ENCODE peak calls at places on chromosomes 2 and 18, in four cellular contexts. One of them, this sample, is unnamed.

GRCh38 chr2:1633092-1633721 is 111.1 kb downstream of the PXDN start:
- DNase-seq in WTC11: no peak
- DNase-seq in K562: no peak
- DNase-seq in GM12878: no peak
- DNase-seq in this sample: no peak

GRCh38 chr18:76518543-76519155 is 23.6 kb upstream of the ZNF516 start:
- DNase-seq in K562: no peak
- DNase-seq in GM12878: no peak
- DNase-seq in WTC11: peak
- DNase-seq in this sample: no peak

GRCh38 chr18:9364242-9364641 is 29.7 kb downstream of the TWSG1 start:
- DNase-seq in GM12878: no peak
- DNase-seq in K562: no peak
- DNase-seq in WTC11: no peak
- DNase-seq in this sample: no peak

GRCh38 chr18:23032030-23032582 is 99.0 kb downstream of the RBBP8 start:
- DNase-seq in WTC11: no peak
- DNase-seq in GM12878: no peak
- DNase-seq in K562: no peak
- DNase-seq in this sample: no peak

GRCh38 chr2:224333631-224334030 is 68.3 kb downstream of the FAM124B start:
- DNase-seq in K562: no peak
- DNase-seq in WTC11: no peak
- DNase-seq in GM12878: no peak
- DNase-seq in this sample: no peak

GRCh38 chr2:207041753-207042152 is 102.4 kb downstream of the CPO start:
- DNase-seq in GM12878: no peak
- DNase-seq in K562: no peak
- DNase-seq in WTC11: no peak
- DNase-seq in this sample: no peak

GRCh38 chr2:35428548-35428947 is 927.0 kb upstream of the CRIM1 start:
- DNase-seq in K562: peak
- DNase-seq in GM12878: no peak
- DNase-seq in WTC11: peak
- DNase-seq in this sample: peak

GRCh38 chr2:85536479-85536878 is 2.5 kb upstream of the MAT2A start:
- DNase-seq in WTC11: no peak
- DNase-seq in GM12878: no peak
- DNase-seq in K562: no peak
- DNase-seq in this sample: no peak

GRCh38 chr2:74747411-74748080 is 86.4 kb upstream of the HK2 start:
- DNase-seq in WTC11: no peak
- DNase-seq in GM12878: no peak
- DNase-seq in K562: no peak
- DNase-seq in this sample: peak

GRCh38 chr2:223668302-223668998 is 66.3 kb upstream of the SCG2 start:
- DNase-seq in K562: no peak
- DNase-seq in GM12878: no peak
- DNase-seq in WTC11: no peak
- DNase-seq in this sample: no peak

GRCh38 chr2:99867690-99868089 is 274.7 kb downstream of the AFF3 start:
- DNase-seq in GM12878: no peak
- DNase-seq in K562: no peak
- DNase-seq in WTC11: no peak
- DNase-seq in this sample: no peak

GRCh38 chr2:104656496-104657310 is 197.2 kb upstream of the POU3F3 start:
- DNase-seq in GM12878: no peak
- DNase-seq in K562: no peak
- DNase-seq in WTC11: no peak
- DNase-seq in this sample: no peak

GRCh38 chr18:13112982-13113381 is 105.6 kb upstream of the LDLRAD4 start:
- DNase-seq in WTC11: peak
- DNase-seq in K562: peak
- DNase-seq in GM12878: no peak
- DNase-seq in this sample: peak

GRCh38 chr2:11024687-11025086 is 113.0 kb downstream of the KCNF1 start:
- DNase-seq in K562: no peak
- DNase-seq in GM12878: no peak
- DNase-seq in WTC11: no peak
- DNase-seq in this sample: no peak

GRCh38 chr18:48940854-48941531 is 9.8 kb downstream of the SMAD7 start:
- DNase-seq in GM12878: peak
- DNase-seq in WTC11: no peak
- DNase-seq in K562: no peak
- DNase-seq in this sample: no peak

GRCh38 chr2:218569038-218569431 is 396 bp downstream of the CNOT9 start:
- DNase-seq in WTC11: peak
- DNase-seq in K562: peak
- DNase-seq in GM12878: no peak
- DNase-seq in this sample: peak

GRCh38 chr18:78403371-78403770 is 576.2 kb upstream of the SALL3 start:
- DNase-seq in K562: no peak
- DNase-seq in GM12878: no peak
- DNase-seq in WTC11: no peak
- DNase-seq in this sample: no peak

GRCh38 chr2:20565101-20565622 is 85.7 kb downstream of the HS1BP3 start:
- DNase-seq in WTC11: no peak
- DNase-seq in K562: no peak
- DNase-seq in GM12878: no peak
- DNase-seq in this sample: no peak

GRCh38 chr2:74267068-74267467 is 68.7 kb downstream of the MTHFD2 start:
- DNase-seq in WTC11: peak
- DNase-seq in GM12878: no peak
- DNase-seq in K562: peak
- DNase-seq in this sample: peak

GRCh38 chr18:67517224-67517765 is 775 bp upstream of the DSEL start:
- DNase-seq in WTC11: no peak
- DNase-seq in K562: no peak
- DNase-seq in GM12878: no peak
- DNase-seq in this sample: no peak

GRCh38 chr2:165015052-165015642 is 59.8 kb upstream of the SLC38A11 start:
- DNase-seq in K562: peak
- DNase-seq in GM12878: no peak
- DNase-seq in WTC11: peak
- DNase-seq in this sample: peak

DNA sequence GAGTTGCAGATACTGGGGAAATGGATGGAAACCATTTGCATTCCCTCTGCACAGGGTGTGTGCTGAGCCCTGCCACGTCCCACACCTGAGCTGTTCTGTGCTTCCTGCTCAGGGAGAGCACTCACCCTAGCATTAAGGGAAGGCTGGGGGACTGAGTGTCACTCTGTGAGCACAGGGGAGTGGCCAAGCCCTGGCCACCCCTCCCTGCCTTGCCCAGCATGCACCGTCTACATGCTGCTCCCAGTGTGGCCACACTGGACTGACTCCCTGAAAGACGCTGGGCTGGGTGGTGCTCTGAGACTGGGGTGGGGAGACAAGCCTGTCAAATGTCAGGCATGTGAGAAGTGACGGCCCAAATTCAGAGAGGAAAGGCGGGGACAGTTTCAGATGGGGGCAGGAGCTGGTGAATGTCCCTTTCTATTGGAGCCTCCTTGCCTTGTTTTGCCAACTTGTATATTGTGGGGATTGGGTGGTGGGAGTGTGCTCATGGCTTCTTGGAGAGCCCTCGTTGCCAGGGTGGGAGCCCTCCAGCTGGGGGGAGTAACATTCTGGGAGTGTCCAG is 298.4 kb upstream of the HS6ST1 start:
- DNase-seq in WTC11: no peak
- DNase-seq in K562: no peak
- DNase-seq in GM12878: no peak
- DNase-seq in this sample: no peak
- TF ChIP-seq CBFB in WTC11: no peak
- TF ChIP-seq CBFB in K562: no peak
- TF ChIP-seq CBFB in GM12878: no peak
- TF ChIP-seq CBFB in this sample: no peak

GRCh38 chr2:172906401-172906811 is 169.2 kb upstream of the MAP3K20 start:
- DNase-seq in WTC11: no peak
- DNase-seq in GM12878: no peak
- DNase-seq in K562: no peak
- DNase-seq in this sample: no peak
- TF ChIP-seq CBFB in WTC11: no peak
- TF ChIP-seq CBFB in GM12878: no peak
- TF ChIP-seq CBFB in K562: no peak
- TF ChIP-seq CBFB in this sample: no peak

GRCh38 chr2:46030330-46030729 is 266.9 kb upstream of the EPAS1 start:
- DNase-seq in K562: no peak
- DNase-seq in GM12878: no peak
- DNase-seq in WTC11: no peak
- DNase-seq in this sample: no peak

GRCh38 chr2:46032161-46032813 is 264.9 kb upstream of the EPAS1 start:
- DNase-seq in WTC11: no peak
- DNase-seq in GM12878: no peak
- DNase-seq in K562: no peak
- DNase-seq in this sample: no peak

GRCh38 chr2:46034535-46034934 is 262.7 kb upstream of the EPAS1 start:
- DNase-seq in K562: no peak
- DNase-seq in GM12878: no peak
- DNase-seq in WTC11: no peak
- DNase-seq in this sample: no peak

GRCh38 chr2:46031124-46031523 is 266.1 kb upstream of the EPAS1 start:
- DNase-seq in GM12878: no peak
- DNase-seq in K562: no peak
- DNase-seq in WTC11: no peak
- DNase-seq in this sample: no peak

DNA sequence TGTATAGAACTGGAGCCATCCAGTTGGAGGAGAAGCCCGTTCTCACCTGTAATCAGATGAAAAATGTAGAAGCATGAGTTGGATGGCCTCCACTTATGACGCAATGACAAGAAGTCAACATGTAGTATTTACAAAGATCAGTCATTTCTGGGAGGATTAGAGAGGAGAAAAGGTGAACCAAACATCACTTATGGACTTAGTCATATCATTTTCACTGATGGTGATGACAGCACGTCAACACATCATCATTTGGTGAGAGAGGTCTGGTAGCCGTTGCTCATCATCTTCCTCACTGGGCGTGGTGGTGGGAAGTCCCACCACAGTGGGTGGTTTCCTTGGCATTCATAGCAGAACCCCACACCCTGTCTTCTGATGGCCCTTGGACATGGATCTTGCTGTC is 264.2 kb upstream of the EPAS1 start:
- DNase-seq in WTC11: no peak
- DNase-seq in GM12878: no peak
- DNase-seq in K562: no peak
- DNase-seq in this sample: peak
- TF ChIP-seq CBFB in WTC11: no peak
- TF ChIP-seq CBFB in GM12878: no peak
- TF ChIP-seq CBFB in K562: no peak
- TF ChIP-seq CBFB in this sample: no peak

GRCh38 chr2:151730242-151730975 is 3.9 kb downstream of the NEB start:
- DNase-seq in WTC11: no peak
- DNase-seq in K562: no peak
- DNase-seq in GM12878: no peak
- DNase-seq in this sample: no peak
- TF ChIP-seq CBFB in WTC11: no peak
- TF ChIP-seq CBFB in K562: no peak
- TF ChIP-seq CBFB in GM12878: no peak
- TF ChIP-seq CBFB in this sample: no peak

GRCh38 chr2:235765181-235765820 is 271.5 kb downstream of the AGAP1 start:
- DNase-seq in K562: peak
- DNase-seq in GM12878: no peak
- DNase-seq in WTC11: no peak
- DNase-seq in this sample: no peak

GRCh38 chr2:235763816-235764215 is 270.0 kb downstream of the AGAP1 start:
- DNase-seq in WTC11: no peak
- DNase-seq in GM12878: no peak
- DNase-seq in K562: no peak
- DNase-seq in this sample: no peak

GRCh38 chr2:235768606-235769005 is 274.8 kb downstream of the AGAP1 start:
- DNase-seq in WTC11: no peak
- DNase-seq in GM12878: no peak
- DNase-seq in K562: no peak
- DNase-seq in this sample: no peak

GRCh38 chr2:235766206-235766794 is 272.5 kb downstream of the AGAP1 start:
- DNase-seq in WTC11: peak
- DNase-seq in GM12878: no peak
- DNase-seq in K562: peak
- DNase-seq in this sample: peak

GRCh38 chr2:235762832-235763598 is 269.2 kb downstream of the AGAP1 start:
- DNase-seq in WTC11: no peak
- DNase-seq in GM12878: no peak
- DNase-seq in K562: no peak
- DNase-seq in this sample: peak
- TF ChIP-seq CBFB in WTC11: no peak
- TF ChIP-seq CBFB in GM12878: no peak
- TF ChIP-seq CBFB in K562: no peak
- TF ChIP-seq CBFB in this sample: peak

DNA sequence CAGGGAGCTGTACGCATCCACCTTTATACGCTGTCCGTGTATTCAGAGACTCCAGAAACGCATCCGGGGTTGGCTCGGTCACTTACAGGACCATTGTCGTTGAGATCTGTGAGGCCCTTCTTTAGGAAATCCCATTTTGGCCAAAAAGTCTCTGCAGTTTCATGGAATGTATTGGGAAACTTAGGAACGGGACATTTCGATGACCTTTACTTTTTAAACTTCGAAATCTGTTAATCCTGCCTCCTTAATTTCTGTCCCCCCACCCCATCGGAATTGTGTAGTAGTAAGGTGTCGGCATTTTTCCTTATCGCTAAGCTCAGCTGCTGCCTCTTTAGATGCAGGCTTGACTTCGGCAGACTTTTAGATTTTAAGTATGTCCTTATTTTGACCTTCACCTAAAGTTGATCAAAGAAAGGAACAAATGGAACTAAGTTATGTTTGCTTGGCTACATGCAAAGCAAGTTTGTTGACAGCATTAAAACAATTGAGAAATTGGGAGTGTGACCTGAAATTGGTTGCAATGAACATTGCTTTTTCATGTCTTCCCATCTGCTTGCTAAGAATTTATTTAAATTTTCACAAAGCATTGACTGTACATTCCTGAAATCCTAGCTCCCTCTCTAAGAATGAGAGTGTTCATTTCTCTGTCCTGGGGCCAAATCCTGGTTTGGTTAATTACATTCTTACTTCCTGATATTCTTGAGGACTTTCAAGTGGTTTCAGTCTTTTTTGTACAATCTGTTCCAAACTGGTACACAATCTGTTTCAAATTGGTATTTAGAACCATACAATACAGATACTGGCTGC is 886 bp upstream of the RAPH1 start:
- DNase-seq in WTC11: no peak
- DNase-seq in GM12878: no peak
- DNase-seq in K562: peak
- DNase-seq in this sample: no peak
- TF ChIP-seq CBFB in WTC11: no peak
- TF ChIP-seq CBFB in GM12878: no peak
- TF ChIP-seq CBFB in K562: no peak
- TF ChIP-seq CBFB in this sample: no peak

GRCh38 chr2:229571243-229571642 is 143.1 kb downstream of the DNER start:
- DNase-seq in WTC11: no peak
- DNase-seq in GM12878: no peak
- DNase-seq in K562: no peak
- DNase-seq in this sample: no peak

GRCh38 chr2:229572434-229573338 is 141.7 kb downstream of the DNER start:
- DNase-seq in GM12878: no peak
- DNase-seq in K562: no peak
- DNase-seq in WTC11: no peak
- DNase-seq in this sample: no peak

GRCh38 chr2:229578052-229578846 is 136.1 kb downstream of the DNER start:
- DNase-seq in GM12878: no peak
- DNase-seq in WTC11: peak
- DNase-seq in K562: no peak
- DNase-seq in this sample: no peak

GRCh38 chr2:229575569-229576315 is 138.6 kb downstream of the DNER start:
- DNase-seq in WTC11: no peak
- DNase-seq in K562: no peak
- DNase-seq in GM12878: no peak
- DNase-seq in this sample: no peak
- TF ChIP-seq CBFB in WTC11: no peak
- TF ChIP-seq CBFB in K562: no peak
- TF ChIP-seq CBFB in GM12878: no peak
- TF ChIP-seq CBFB in this sample: no peak